ENCODE peak calls at places on chromosomes 11 and 22, in eight cellular contexts. A is WERI-Rb-1, Z is heart right ventricle, U is ovary, R is AG09309, H is lower lobe of right lung, S is GM13977, O is hepatocyte. B is an unnamed sample.
A peak's percentile ranks its signal among the peaks of the same experiment; 100 is the strongest.

GRCh38 chr22:39797528-39798147 is 95.9 kb downstream of the ENTHD1 start:
- DNase-seq in R (no peak), U (no peak), A (no peak), H (no peak), S (no peak), O (no peak), Z (no peak), B (no peak)

GRCh38 chr11:121153472-121153871 is 52.4 kb downstream of the TECTA start:
- DNase-seq in A (no peak), Z (no peak), O (no peak), H (no peak), S (no peak), R (no peak), U (no peak), B (no peak)

GRCh38 chr22:28034760-28035401 is 115.8 kb upstream of the PITPNB start:
- DNase-seq in U (peak; percentile 76), R (no peak), A (no peak), H (no peak), S (no peak), Z (peak; percentile 65), O (peak; percentile 54), B (peak; percentile 64)

GRCh38 chr11:112564228-112564955 is 303.7 kb upstream of the PLET1 start:
- DNase-seq in H (no peak), U (no peak), O (peak; percentile 27), A (no peak), S (no peak), Z (peak; percentile 18), R (no peak), B (no peak)

GRCh38 chr11:69492201-69492991 is 10.9 kb downstream of the LINC01488 start:
- DNase-seq in Z (no peak), S (no peak), R (no peak), O (no peak), A (no peak), H (peak; percentile 40), U (no peak), B (no peak)

GRCh38 chr11:44789466-44789865 is 62.7 kb downstream of the TSPAN18 start:
- DNase-seq in H (no peak), O (no peak), U (no peak), Z (no peak), A (no peak), S (no peak), R (no peak), B (no peak)

GRCh38 chr11:36037031-36037430 is 93.2 kb downstream of the LDLRAD3 start:
- DNase-seq in O (no peak), U (peak; percentile 40), S (no peak), R (no peak), A (no peak), H (no peak), Z (peak; percentile 28), B (no peak)

GRCh38 chr22:36775589-36775965 is 342 bp downstream of the IFT27 start:
- DNase-seq in A (no peak), S (peak; percentile 42), O (peak; percentile 55), Z (peak; percentile 40), H (peak; percentile 61), U (peak; percentile 63), R (no peak), B (no peak)

GRCh38 chr11:100793525-100793924 is 106.4 kb downstream of the ARHGAP42 start:
- DNase-seq in R (no peak), H (no peak), O (no peak), U (no peak), A (no peak), S (no peak), Z (no peak), B (no peak)

GRCh38 chr22:23180893-23181762 is 819 bp downstream of the BCR start:
- DNase-seq in U (peak; percentile 53), Z (no peak), S (peak; percentile 77), O (no peak), R (no peak), H (peak; percentile 68), A (no peak), B (no peak)

GRCh38 chr11:95076416-95076815 is 9.7 kb downstream of the SRSF8 start:
- DNase-seq in S (no peak), H (no peak), R (no peak), O (peak; percentile 40), Z (no peak), U (peak; percentile 50), A (no peak), B (no peak)

GRCh38 chr22:25853902-25854301 is 111.9 kb downstream of the MYO18B start:
- DNase-seq in U (no peak), A (no peak), Z (no peak), R (no peak), S (peak; percentile 46), H (no peak), O (no peak), B (no peak)

GRCh38 chr11:48011125-48012050 is 31.0 kb downstream of the PTPRJ start:
- DNase-seq in R (no peak), O (no peak), Z (no peak), A (no peak), S (no peak), U (no peak), H (no peak), B (no peak)

GRCh38 chr22:44026630-44027511 is 2.8 kb downstream of the PARVB start:
- DNase-seq in U (no peak), A (no peak), H (peak; percentile 89), S (peak; percentile 90), O (no peak), Z (peak; percentile 72), R (no peak), B (peak; percentile 41)

GRCh38 chr11:113690619-113691569 is 15.2 kb downstream of the TMPRSS5 start:
- DNase-seq in O (peak; percentile 78), S (peak; percentile 49), A (peak; percentile 51), U (no peak), H (peak; percentile 68), Z (no peak), R (peak; percentile 20), B (no peak)

GRCh38 chr11:75639752-75640151 is 29.1 kb downstream of the MAP6 start:
- DNase-seq in O (peak; percentile 67), U (peak; percentile 60), A (peak; percentile 91), H (peak; percentile 89), S (no peak), Z (peak; percentile 66), R (no peak), B (no peak)

GRCh38 chr11:114348200-114349191 is 51.8 kb downstream of the C11orf71 start:
- DNase-seq in Z (no peak), R (peak; percentile 51), H (no peak), A (peak; percentile 46), U (no peak), S (peak; percentile 12), O (peak; percentile 80), B (no peak)

GRCh38 chr11:44832452-44832851 is 105.7 kb downstream of the TSPAN18 start:
- DNase-seq in S (no peak), U (no peak), R (no peak), A (no peak), Z (no peak), O (no peak), H (no peak), B (no peak)

GRCh38 chr11:47964546-47964945 is 15.8 kb upstream of the PTPRJ start:
- DNase-seq in O (no peak), U (no peak), Z (no peak), A (no peak), H (no peak), S (no peak), R (no peak), B (no peak)

DNA sequence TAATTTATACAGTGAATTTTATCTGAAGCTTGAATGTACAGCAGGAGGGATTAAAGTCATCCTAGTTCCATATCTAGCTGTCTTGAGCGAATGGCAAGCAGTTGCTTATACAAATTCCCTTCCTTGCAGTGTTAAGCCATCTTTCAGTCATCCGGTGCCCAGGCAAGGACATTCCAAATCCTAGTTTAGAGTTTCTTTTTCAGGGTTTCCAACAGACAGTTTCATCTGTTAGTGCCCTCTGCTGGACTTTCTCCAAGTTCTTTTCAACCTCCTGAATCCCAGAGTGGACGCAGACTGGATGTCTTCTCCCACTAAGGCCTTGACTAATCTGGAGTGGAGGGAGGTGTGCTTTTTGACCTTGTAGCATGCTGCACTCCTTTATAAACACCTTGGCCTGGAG is 45.4 kb downstream of the GRAMD1B start:
- DNase-seq in H (no peak), U (no peak), Z (no peak), S (no peak), O (peak; percentile 62), R (no peak), A (peak; percentile 67), B (no peak)
- TF ChIP-seq CTCF in H (no peak), U (no peak), Z (no peak), S (peak; percentile 17), O (peak; percentile 47), R (peak; percentile 40), A (peak; percentile 61), B (no peak)

GRCh38 chr11:71454470-71455113 is 1.6 kb downstream of the NADSYN1 start:
- DNase-seq in Z (no peak), O (peak; percentile 30), U (no peak), H (no peak), R (no peak), S (no peak), A (no peak), B (no peak)
- TF ChIP-seq CTCF in Z (no peak), O (peak; percentile 21), U (no peak), H (no peak), R (no peak), S (peak; percentile 24), A (no peak), B (no peak)

GRCh38 chr11:26442131-26442530 is 110.2 kb downstream of the ANO3 start:
- DNase-seq in Z (no peak), H (no peak), R (peak; percentile 54), S (no peak), A (no peak), U (no peak), O (no peak), B (no peak)
- TF ChIP-seq CTCF in Z (no peak), H (no peak), R (no peak), S (no peak), A (no peak), U (no peak), O (no peak), B (no peak)

GRCh38 chr11:118973985-118974384 is 2.4 kb downstream of the FOXR1 start:
- DNase-seq in Z (no peak), S (no peak), A (no peak), H (no peak), O (no peak), U (no peak), R (no peak), B (no peak)

GRCh38 chr11:118980191-118980881 is 8.8 kb downstream of the FOXR1 start:
- DNase-seq in S (peak; percentile 14), U (no peak), R (no peak), Z (peak; percentile 42), A (no peak), H (no peak), O (peak; percentile 21), B (no peak)

GRCh38 chr11:118975771-118976709 is 4.5 kb downstream of the FOXR1 start:
- DNase-seq in Z (no peak), H (no peak), R (peak; percentile 20), O (no peak), U (no peak), S (no peak), A (peak; percentile 93), B (no peak)

GRCh38 chr11:118984825-118985224 is 13.1 kb upstream of the CENATAC start:
- DNase-seq in S (peak; percentile 10), A (no peak), H (no peak), O (no peak), Z (no peak), U (no peak), R (no peak), B (no peak)

DNA sequence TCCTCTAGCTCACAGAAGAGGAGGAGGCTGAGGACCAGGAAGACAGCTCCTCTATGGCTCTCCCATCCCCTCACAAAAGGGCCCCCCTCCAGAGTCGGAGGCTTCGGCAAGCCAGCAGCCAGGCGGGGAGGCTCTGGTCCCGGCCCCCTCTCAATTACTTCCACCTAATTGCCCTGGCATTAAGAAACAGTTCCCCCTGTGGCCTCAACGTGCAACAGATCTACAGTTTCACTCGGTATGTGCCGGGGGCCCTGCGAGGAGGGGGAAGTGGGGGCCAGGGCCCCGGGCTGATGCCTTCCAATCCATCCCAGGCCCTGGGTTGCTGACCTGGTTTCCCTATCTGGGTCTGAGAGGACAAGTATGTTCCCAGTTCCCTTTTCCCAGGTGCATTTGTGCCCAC is 7.9 kb downstream of the FOXR1 start:
- DNase-seq in R (no peak), A (no peak), Z (no peak), H (no peak), S (no peak), U (no peak), O (no peak), B (no peak)
- TF ChIP-seq CTCF in R (no peak), A (no peak), Z (no peak), H (no peak), S (no peak), U (no peak), O (no peak), B (no peak)